ENCODE peak calls at places on chromosomes 12 and 14, in eight cellular contexts. X is right lobe of liver; A is cardiac fibroblast; Z is choroid plexus epithelial cell; J is MCF 10A; F is astrocyte of the spinal cord; M is GM13976; O is activated CD8-positive, alpha-beta T cell treated with anti-CD3 and anti-CD28 coated beads for 36 hours. P is an unnamed sample.
A peak's percentile ranks its signal among the peaks of the same experiment; 100 is the strongest.

GRCh38 chr12:57852195-57852594 is 5.7 kb upstream of the CTDSP2 start:
- DNase-seq in F (no peak), Z (no peak), J (no peak), O (no peak), A (no peak), M (no peak), X (no peak), P (no peak)

GRCh38 chr12:102891756-102892155 is 25.3 kb downstream of the PAH start:
- DNase-seq in F (no peak), Z (no peak), J (no peak), M (no peak), O (no peak), A (no peak), X (no peak), P (no peak)

GRCh38 chr12:121532503-121533390 is 48.1 kb downstream of the KDM2B start:
- DNase-seq in Z (peak; percentile 24), A (peak; percentile 24), M (no peak), O (no peak), J (no peak), X (no peak), F (no peak), P (no peak)

GRCh38 chr12:56565510-56566101 is 44.0 kb downstream of the RBMS2 start:
- DNase-seq in O (peak; percentile 74), Z (peak; percentile 88), F (peak; percentile 81), X (peak; percentile 53), M (peak; percentile 60), J (no peak), A (peak; percentile 87), P (peak; percentile 46)

GRCh38 chr12:93441111-93441616 is 583 bp downstream of the UBE2N start:
- DNase-seq in A (no peak), J (peak; percentile 30), X (peak; percentile 56), M (peak; percentile 44), O (peak; percentile 52), F (peak; percentile 9), Z (no peak), P (peak; percentile 42)

GRCh38 chr14:97185186-97185585 is 388.0 kb downstream of the VRK1 start:
- DNase-seq in O (peak; percentile 30), A (no peak), F (peak; percentile 5), M (no peak), J (peak; percentile 41), Z (no peak), X (no peak), P (peak; percentile 17)

GRCh38 chr12:116542345-116542950 is 16.7 kb upstream of the MAP1LC3B2 start:
- DNase-seq in O (no peak), J (peak; percentile 43), X (no peak), A (no peak), F (no peak), Z (no peak), M (no peak), P (no peak)

GRCh38 chr14:38404616-38405015 is 148.7 kb upstream of the CLEC14A start:
- DNase-seq in X (no peak), O (no peak), M (no peak), F (peak; percentile 40), Z (peak; percentile 40), J (no peak), A (peak; percentile 55), P (no peak)

GRCh38 chr14:73180385-73180805 is 44.1 kb downstream of the PSEN1 start:
- DNase-seq in J (peak; percentile 82), M (no peak), A (peak; percentile 88), Z (peak; percentile 85), X (no peak), F (peak; percentile 47), O (no peak), P (no peak)

GRCh38 chr12:50110762-50111416 is 1.1 kb upstream of the COX14 start:
- DNase-seq in M (peak; percentile 47), J (peak; percentile 39), Z (peak; percentile 53), F (no peak), A (peak; percentile 56), X (peak; percentile 89), O (no peak), P (no peak)

GRCh38 chr14:53186532-53186931 is 33.4 kb upstream of the DDHD1 start:
- DNase-seq in J (no peak), O (no peak), M (no peak), Z (no peak), X (no peak), F (no peak), A (no peak), P (no peak)

GRCh38 chr12:127273621-127274020 is 993.3 kb upstream of the TMEM132C start:
- DNase-seq in O (no peak), J (peak; percentile 54), M (no peak), F (peak; percentile 16), Z (no peak), X (no peak), A (peak; percentile 79), P (no peak)

GRCh38 chr12:118645219-118645618 is 268.9 kb downstream of the SUDS3 start:
- DNase-seq in O (peak; percentile 24), J (peak; percentile 20), X (peak; percentile 54), M (no peak), F (no peak), A (no peak), Z (no peak), P (no peak)

GRCh38 chr12:118436002-118436724 is 59.8 kb downstream of the SUDS3 start:
- DNase-seq in M (peak; percentile 27), A (peak; percentile 8), X (no peak), O (peak; percentile 7), J (peak; percentile 43), Z (no peak), F (no peak), P (peak; percentile 36)

DNA sequence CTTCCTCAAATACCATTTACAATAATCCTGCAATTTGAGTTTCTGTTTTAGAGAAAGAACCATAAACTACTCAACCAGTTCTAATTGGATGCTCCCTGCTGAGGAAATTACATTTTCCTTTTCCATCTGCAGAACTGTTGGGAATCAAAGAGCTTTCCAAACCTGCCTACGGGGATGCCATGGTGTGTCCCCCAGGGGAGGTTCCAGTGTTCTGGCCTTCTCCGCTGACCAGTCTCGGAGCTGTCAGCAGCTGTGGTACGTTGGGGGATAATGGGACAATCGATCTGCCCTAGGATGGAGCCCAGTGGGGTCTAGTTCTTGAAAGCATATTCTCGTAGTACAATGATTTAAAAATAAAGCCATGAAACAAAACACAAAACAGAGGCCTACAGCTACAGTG is 61.9 kb downstream of the DGLUCY start:
- DNase-seq in O (no peak), X (no peak), A (no peak), F (no peak), M (no peak), Z (no peak), J (no peak), P (no peak)
- TF ChIP-seq CTCF in O (no peak), X (no peak), A (no peak), F (no peak), M (no peak), Z (no peak), J (no peak), P (no peak)

GRCh38 chr14:21071225-21072041 is 1.3 kb downstream of the ARHGEF40 start:
- DNase-seq in J (peak; percentile 64), X (peak; percentile 76), A (peak; percentile 92), M (peak; percentile 92), Z (peak; percentile 95), F (peak; percentile 98), O (peak; percentile 76), P (peak; percentile 93)
- TF ChIP-seq CTCF in J (no peak), X (no peak), A (no peak), M (no peak), Z (peak; percentile 17), F (no peak), O (no peak), P (no peak)

DNA sequence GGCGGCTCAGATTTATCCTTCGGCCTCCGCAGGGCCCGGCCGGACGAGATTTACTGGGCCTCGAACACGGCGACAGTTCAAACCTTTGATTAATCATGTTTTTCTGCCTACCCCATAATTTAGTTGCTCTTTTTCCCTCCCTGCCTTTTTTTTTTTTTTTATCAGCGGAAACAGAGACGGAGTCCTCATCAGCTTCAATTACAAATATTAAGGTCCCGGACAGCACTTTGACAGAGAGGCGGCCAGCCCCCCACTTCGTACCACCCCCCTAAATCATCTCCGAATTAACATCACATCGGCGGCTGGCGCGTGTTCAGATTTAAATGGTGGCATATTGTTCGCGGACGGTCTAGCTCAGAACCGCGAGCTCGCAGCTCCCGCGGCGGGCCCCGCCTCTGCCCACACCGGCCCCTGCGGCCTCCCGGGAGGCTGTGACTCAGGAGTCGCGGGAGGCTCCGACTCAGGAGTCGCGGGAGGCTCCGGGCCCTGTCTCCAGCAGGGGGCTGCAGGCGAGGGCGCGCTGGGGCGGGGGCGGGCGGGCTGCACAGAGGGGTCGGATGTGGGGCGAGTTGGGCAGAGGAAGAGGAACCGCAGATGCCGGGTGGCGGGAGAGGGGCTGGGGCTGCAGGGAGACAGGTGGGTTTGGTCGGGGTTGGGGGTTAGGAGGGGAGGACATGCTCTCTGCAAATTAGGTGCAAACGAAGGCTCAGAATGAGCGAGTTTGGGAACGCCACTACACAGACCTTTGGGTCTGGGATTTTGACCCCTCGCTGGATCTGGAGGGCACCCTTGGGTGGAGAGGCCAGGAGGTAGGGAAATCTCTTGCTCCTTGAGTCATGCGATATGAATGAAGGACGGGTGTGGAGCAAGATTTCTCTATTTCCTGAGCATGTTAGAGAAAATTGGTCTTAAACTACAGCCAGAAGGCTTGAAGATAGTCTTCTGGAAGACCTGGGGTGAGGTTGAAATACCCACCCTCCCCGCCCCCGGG is 19.6 kb upstream of the ATP5MC2 start:
- DNase-seq in O (peak; percentile 59), J (peak; percentile 39), A (peak; percentile 77), F (peak; percentile 62), M (peak; percentile 52), X (no peak), Z (peak; percentile 73), P (no peak)
- TF ChIP-seq CTCF in O (peak; percentile 23), J (no peak), A (peak; percentile 18), F (peak; percentile 26), M (no peak), X (no peak), Z (peak; percentile 22), P (no peak)

GRCh38 chr12:25388216-25388615 is 137.5 kb upstream of the KRAS start:
- DNase-seq in J (no peak), A (no peak), Z (no peak), O (peak; percentile 83), X (no peak), F (peak; percentile 62), M (peak; percentile 25), P (no peak)
- TF ChIP-seq CTCF in J (no peak), A (no peak), Z (no peak), O (no peak), X (no peak), F (no peak), M (no peak), P (no peak)

GRCh38 chr12:98935847-98936246 is 290.8 kb downstream of the APAF1 start:
- DNase-seq in O (no peak), A (no peak), M (no peak), Z (no peak), J (no peak), F (no peak), X (no peak), P (no peak)

GRCh38 chr12:98939926-98940325 is 294.8 kb downstream of the APAF1 start:
- DNase-seq in F (no peak), Z (no peak), A (no peak), M (no peak), X (no peak), O (no peak), J (no peak), P (no peak)

GRCh38 chr12:98939350-98939749 is 294.3 kb downstream of the APAF1 start:
- DNase-seq in O (peak; percentile 11), A (peak; percentile 48), M (no peak), F (peak; percentile 67), J (peak; percentile 42), Z (peak; percentile 77), X (no peak), P (no peak)
- TF ChIP-seq CTCF in O (no peak), A (peak; percentile 38), M (no peak), F (peak; percentile 80), J (peak; percentile 38), Z (peak; percentile 83), X (peak; percentile 24), P (peak; percentile 50)

P was measured in GM13977.